ENCODE peak calls at places on chromosomes 7 and 10, in four cellular contexts. One of them, this sample, is unnamed.
A peak's percentile ranks its signal among the peaks of the same experiment; 100 is the strongest.

GRCh38 chr10:97633921-97634320 is 621 bp upstream of the MORN4 start:
- ATAC-seq in activated CD8-positive, alpha-beta T cell treated with anti-CD3 and anti-CD28 coated beads for 36 hours: peak; percentile 47
- ATAC-seq in T-cell: no peak
- ATAC-seq in upper lobe of right lung: peak; percentile 46
- ATAC-seq in this sample: peak; percentile 22

GRCh38 chr10:6589287-6590094 is 9.4 kb upstream of the PRKCQ start:
- ATAC-seq in activated CD8-positive, alpha-beta T cell treated with anti-CD3 and anti-CD28 coated beads for 36 hours: no peak
- ATAC-seq in T-cell: no peak
- ATAC-seq in upper lobe of right lung: no peak
- ATAC-seq in this sample: no peak

GRCh38 chr7:37109853-37110252 is 338.8 kb downstream of the ELMO1 start:
- ATAC-seq in activated CD8-positive, alpha-beta T cell treated with anti-CD3 and anti-CD28 coated beads for 36 hours: no peak
- ATAC-seq in T-cell: no peak
- ATAC-seq in upper lobe of right lung: peak; percentile 63
- ATAC-seq in this sample: no peak

GRCh38 chr10:112465299-112465882 is 18.4 kb downstream of the VTI1A start:
- ATAC-seq in activated CD8-positive, alpha-beta T cell treated with anti-CD3 and anti-CD28 coated beads for 36 hours: peak; percentile 38
- ATAC-seq in T-cell: no peak
- ATAC-seq in upper lobe of right lung: no peak
- ATAC-seq in this sample: no peak

GRCh38 chr7:40279991-40280390 is 145.2 kb downstream of the SUGCT start:
- ATAC-seq in activated CD8-positive, alpha-beta T cell treated with anti-CD3 and anti-CD28 coated beads for 36 hours: no peak
- ATAC-seq in T-cell: no peak
- ATAC-seq in upper lobe of right lung: no peak
- ATAC-seq in this sample: no peak

GRCh38 chr7:24318326-24318725 is 34.3 kb downstream of the NPY start:
- ATAC-seq in activated CD8-positive, alpha-beta T cell treated with anti-CD3 and anti-CD28 coated beads for 36 hours: no peak
- ATAC-seq in T-cell: no peak
- ATAC-seq in upper lobe of right lung: peak; percentile 48
- ATAC-seq in this sample: no peak

GRCh38 chr7:25455649-25456251 is 227.5 kb upstream of the NPVF start:
- ATAC-seq in activated CD8-positive, alpha-beta T cell treated with anti-CD3 and anti-CD28 coated beads for 36 hours: no peak
- ATAC-seq in T-cell: no peak
- ATAC-seq in upper lobe of right lung: no peak
- ATAC-seq in this sample: no peak

GRCh38 chr7:90791596-90791995 is 195.5 kb downstream of the CDK14 start:
- ATAC-seq in activated CD8-positive, alpha-beta T cell treated with anti-CD3 and anti-CD28 coated beads for 36 hours: no peak
- ATAC-seq in T-cell: no peak
- ATAC-seq in upper lobe of right lung: no peak
- ATAC-seq in this sample: no peak

GRCh38 chr10:97827778-97828291 is 21.8 kb upstream of the GOLGA7B start:
- ATAC-seq in activated CD8-positive, alpha-beta T cell treated with anti-CD3 and anti-CD28 coated beads for 36 hours: no peak
- ATAC-seq in T-cell: no peak
- ATAC-seq in upper lobe of right lung: no peak
- ATAC-seq in this sample: no peak

This sample was measured in esophagus mucosa.